ENCODE peak calls at places on chromosomes 13 and 19, in seven cellular contexts. X, S, K, O, C, A and Q are unnamed samples.

GRCh38 chr19:46718157-46718933 is 1.4 kb upstream of the PRKD2 start:
- DNase-seq in X (peak), S (no peak), K (no peak), O (peak), C (no peak), A (peak), Q (no peak)

GRCh38 chr19:46387713-46388130 is 25.6 kb downstream of the CCDC8 start:
- DNase-seq in X (no peak), S (no peak), K (no peak), O (no peak), C (no peak), A (no peak), Q (no peak)

GRCh38 chr13:93227280-93227905 is 786 bp downstream of the GPC6 start:
- DNase-seq in X (no peak), S (no peak), K (no peak), O (no peak), C (peak), A (no peak), Q (peak)

GRCh38 chr13:107289540-107289939 is 721.6 kb upstream of the ARGLU1 start:
- DNase-seq in X (no peak), S (no peak), K (peak), O (no peak), C (no peak), A (no peak), Q (peak)

GRCh38 chr19:17703823-17704463 is 15.3 kb upstream of the MAP1S start:
- DNase-seq in X (peak), S (peak), K (no peak), O (peak), C (peak), A (peak), Q (peak)

GRCh38 chr13:80168089-80168850 is 172.7 kb downstream of the SPRY2 start:
- DNase-seq in X (no peak), S (no peak), K (no peak), O (no peak), C (peak), A (no peak), Q (peak)

GRCh38 chr13:20499986-20500385 is 25.7 kb downstream of the CRYL1 start:
- DNase-seq in X (no peak), S (no peak), K (no peak), O (no peak), C (no peak), A (no peak), Q (no peak)

GRCh38 chr19:17706750-17707181 is 12.5 kb upstream of the MAP1S start:
- DNase-seq in X (no peak), S (no peak), K (no peak), O (peak), C (no peak), A (no peak), Q (peak)

GRCh38 chr19:49802836-49803528 is 10.1 kb downstream of the FUZ start:
- DNase-seq in X (no peak), S (no peak), K (no peak), O (no peak), C (no peak), A (no peak), Q (no peak)

GRCh38 chr19:48613852-48614435 is 932 bp downstream of the FAM83E start:
- DNase-seq in X (no peak), S (no peak), K (no peak), O (no peak), C (no peak), A (no peak), Q (no peak)

GRCh38 chr13:109383683-109384082 is 402.7 kb downstream of the IRS2 start:
- DNase-seq in X (no peak), S (no peak), K (no peak), O (no peak), C (no peak), A (no peak), Q (no peak)

GRCh38 chr19:49437231-49437630 is 4.1 kb downstream of the SLC17A7 start:
- DNase-seq in X (no peak), S (no peak), K (no peak), O (no peak), C (no peak), A (no peak), Q (no peak)

GRCh38 chr19:19329199-19329598 is 8.6 kb downstream of the MAU2 start:
- DNase-seq in X (no peak), S (no peak), K (no peak), O (peak), C (no peak), A (no peak), Q (no peak)